ENCODE peak calls at places on chromosomes 1 and 21, in seven cellular contexts. One of them, this sample, is unnamed.

GRCh38 chr1:22557341-22557950 is 5.8 kb upstream of the EPHA8 start:
- DNase-seq in activated CD8-positive, alpha-beta memory T cell treated with anti-CD3 and anti-CD28 coated beads for 24 hours: no peak
- DNase-seq in bronchial epithelial cell: peak
- DNase-seq in GM13977: no peak
- DNase-seq in HTR-8/SVneo: no peak
- DNase-seq in stimulated activated CD8-positive, alpha-beta memory T cell treated with anti-CD3 and anti-CD28 coated beads, Interleukin-7, amount 100 ng/mL, for 1 hour: no peak
- DNase-seq in PC-3: no peak
- DNase-seq in this sample: no peak

GRCh38 chr1:3785458-3786157 is 10.7 kb downstream of the LRRC47 start:
- DNase-seq in activated CD8-positive, alpha-beta memory T cell treated with anti-CD3 and anti-CD28 coated beads for 24 hours: no peak
- DNase-seq in bronchial epithelial cell: peak
- DNase-seq in GM13977: no peak
- DNase-seq in HTR-8/SVneo: no peak
- DNase-seq in stimulated activated CD8-positive, alpha-beta memory T cell treated with anti-CD3 and anti-CD28 coated beads, Interleukin-7, amount 100 ng/mL, for 1 hour: no peak
- DNase-seq in PC-3: peak
- DNase-seq in this sample: no peak

GRCh38 chr1:184160236-184160635 is 108.7 kb downstream of the TSEN15 start:
- DNase-seq in activated CD8-positive, alpha-beta memory T cell treated with anti-CD3 and anti-CD28 coated beads for 24 hours: no peak
- DNase-seq in bronchial epithelial cell: peak
- DNase-seq in GM13977: peak
- DNase-seq in HTR-8/SVneo: no peak
- DNase-seq in stimulated activated CD8-positive, alpha-beta memory T cell treated with anti-CD3 and anti-CD28 coated beads, Interleukin-7, amount 100 ng/mL, for 1 hour: no peak
- DNase-seq in PC-3: peak
- DNase-seq in this sample: no peak

GRCh38 chr1:235955777-235956176 is 89.1 kb upstream of the LYST start:
- DNase-seq in activated CD8-positive, alpha-beta memory T cell treated with anti-CD3 and anti-CD28 coated beads for 24 hours: no peak
- DNase-seq in bronchial epithelial cell: no peak
- DNase-seq in GM13977: no peak
- DNase-seq in HTR-8/SVneo: no peak
- DNase-seq in stimulated activated CD8-positive, alpha-beta memory T cell treated with anti-CD3 and anti-CD28 coated beads, Interleukin-7, amount 100 ng/mL, for 1 hour: no peak
- DNase-seq in PC-3: no peak
- DNase-seq in this sample: no peak

GRCh38 chr1:205711105-205712048 is 31.1 kb upstream of the SLC45A3 start:
- DNase-seq in activated CD8-positive, alpha-beta memory T cell treated with anti-CD3 and anti-CD28 coated beads for 24 hours: no peak
- DNase-seq in bronchial epithelial cell: peak
- DNase-seq in GM13977: peak
- DNase-seq in HTR-8/SVneo: peak
- DNase-seq in stimulated activated CD8-positive, alpha-beta memory T cell treated with anti-CD3 and anti-CD28 coated beads, Interleukin-7, amount 100 ng/mL, for 1 hour: peak
- DNase-seq in PC-3: peak
- DNase-seq in this sample: peak

GRCh38 chr21:29501451-29501850 is 202.7 kb downstream of the BACH1 start:
- DNase-seq in activated CD8-positive, alpha-beta memory T cell treated with anti-CD3 and anti-CD28 coated beads for 24 hours: no peak
- DNase-seq in bronchial epithelial cell: no peak
- DNase-seq in GM13977: no peak
- DNase-seq in HTR-8/SVneo: no peak
- DNase-seq in stimulated activated CD8-positive, alpha-beta memory T cell treated with anti-CD3 and anti-CD28 coated beads, Interleukin-7, amount 100 ng/mL, for 1 hour: no peak
- DNase-seq in PC-3: peak
- DNase-seq in this sample: no peak

GRCh38 chr21:37956772-37957171 is 40.5 kb upstream of the KCNJ6 start:
- DNase-seq in activated CD8-positive, alpha-beta memory T cell treated with anti-CD3 and anti-CD28 coated beads for 24 hours: no peak
- DNase-seq in bronchial epithelial cell: no peak
- DNase-seq in GM13977: no peak
- DNase-seq in HTR-8/SVneo: no peak
- DNase-seq in stimulated activated CD8-positive, alpha-beta memory T cell treated with anti-CD3 and anti-CD28 coated beads, Interleukin-7, amount 100 ng/mL, for 1 hour: no peak
- DNase-seq in PC-3: no peak
- DNase-seq in this sample: no peak

GRCh38 chr21:36589352-36589971 is 109.5 kb upstream of the SIM2 start:
- DNase-seq in activated CD8-positive, alpha-beta memory T cell treated with anti-CD3 and anti-CD28 coated beads for 24 hours: no peak
- DNase-seq in bronchial epithelial cell: peak
- DNase-seq in GM13977: peak
- DNase-seq in HTR-8/SVneo: no peak
- DNase-seq in stimulated activated CD8-positive, alpha-beta memory T cell treated with anti-CD3 and anti-CD28 coated beads, Interleukin-7, amount 100 ng/mL, for 1 hour: no peak
- DNase-seq in PC-3: peak
- DNase-seq in this sample: no peak

GRCh38 chr1:30693820-30694219 is 29.6 kb downstream of the MATN1 start:
- DNase-seq in activated CD8-positive, alpha-beta memory T cell treated with anti-CD3 and anti-CD28 coated beads for 24 hours: no peak
- DNase-seq in bronchial epithelial cell: no peak
- DNase-seq in GM13977: no peak
- DNase-seq in HTR-8/SVneo: no peak
- DNase-seq in stimulated activated CD8-positive, alpha-beta memory T cell treated with anti-CD3 and anti-CD28 coated beads, Interleukin-7, amount 100 ng/mL, for 1 hour: no peak
- DNase-seq in PC-3: no peak
- DNase-seq in this sample: no peak